ENCODE peak calls at places on chromosomes 12 and 14, in nine cellular contexts. W, B, P, Q, K, I, H, L and S are unnamed samples.
A peak's percentile ranks its signal among the peaks of the same experiment; 100 is the strongest.

GRCh38 chr12:105522166-105522825 is 191.8 kb downstream of the C12orf75 start:
- DNase-seq in W (no peak), B (no peak), P (no peak), Q (peak; percentile 31), K (no peak), I (no peak), H (no peak), L (no peak), S (peak; percentile 25)

GRCh38 chr12:9103050-9103854 is 12.5 kb downstream of the A2M start:
- DNase-seq in W (no peak), B (no peak), P (no peak), Q (no peak), K (no peak), I (no peak), H (no peak), L (no peak), S (no peak)

GRCh38 chr12:131013118-131013517 is 59.4 kb downstream of the ADGRD1 start:
- DNase-seq in W (no peak), B (no peak), P (no peak), Q (no peak), K (no peak), I (no peak), H (no peak), L (no peak), S (no peak)

GRCh38 chr14:33617154-33617553 is 333.7 kb downstream of the EGLN3 start:
- DNase-seq in W (no peak), B (no peak), P (no peak), Q (peak; percentile 28), K (no peak), I (no peak), H (no peak), L (no peak), S (no peak)

GRCh38 chr14:100474176-100474575 is 113.0 kb downstream of the BEGAIN start:
- DNase-seq in W (no peak), B (no peak), P (no peak), Q (no peak), K (no peak), I (no peak), H (no peak), L (no peak), S (no peak)

GRCh38 chr12:120321382-120322202 is 6.0 kb downstream of the PLA2G1B start:
- DNase-seq in W (peak; percentile 92), B (no peak), P (no peak), Q (no peak), K (no peak), I (peak; percentile 82), H (no peak), L (peak; percentile 23), S (no peak)

GRCh38 chr12:68270358-68270757 is 17.0 kb upstream of the IL22 start:
- DNase-seq in W (no peak), B (no peak), P (no peak), Q (no peak), K (no peak), I (no peak), H (no peak), L (no peak), S (no peak)

GRCh38 chr14:104441275-104442106 is 138.1 kb upstream of the C14orf180 start:
- DNase-seq in W (no peak), B (peak; percentile 88), P (no peak), Q (no peak), K (peak; percentile 3), I (no peak), H (no peak), L (no peak), S (no peak)

GRCh38 chr12:67710582-67710981 is 62.0 kb downstream of the DYRK2 start:
- DNase-seq in W (peak; percentile 67), B (no peak), P (no peak), Q (peak; percentile 62), K (no peak), I (peak; percentile 66), H (peak; percentile 64), L (peak; percentile 83), S (peak; percentile 59)

GRCh38 chr14:88792572-88793258 is at the start of gene EML5:
- DNase-seq in W (peak; percentile 45), B (no peak), P (peak; percentile 37), Q (peak; percentile 73), K (peak; percentile 51), I (peak; percentile 90), H (no peak), L (peak; percentile 89), S (peak; percentile 68)

GRCh38 chr14:47539065-47539464 is 136.3 kb downstream of the MDGA2 start:
- DNase-seq in W (peak; percentile 10), B (no peak), P (no peak), Q (no peak), K (no peak), I (no peak), H (no peak), L (no peak), S (peak; percentile 31)

GRCh38 chr12:30877110-30877875 is 49.3 kb upstream of the TSPAN11 start:
- DNase-seq in W (no peak), B (peak; percentile 72), P (no peak), Q (no peak), K (no peak), I (no peak), H (no peak), L (no peak), S (no peak)

GRCh38 chr12:117685115-117685926 is 283.5 kb downstream of the KSR2 start:
- DNase-seq in W (peak; percentile 42), B (no peak), P (no peak), Q (no peak), K (peak; percentile 68), I (peak; percentile 64), H (no peak), L (peak; percentile 66), S (peak; percentile 36)

GRCh38 chr14:36424478-36425102 is 95.4 kb downstream of the NKX2-1 start:
- DNase-seq in W (no peak), B (no peak), P (no peak), Q (no peak), K (no peak), I (no peak), H (no peak), L (no peak), S (no peak)

GRCh38 chr14:106210650-106211049 is 684.3 kb downstream of the TMEM121 start:
- DNase-seq in W (no peak), B (peak; percentile 87), P (no peak), Q (no peak), K (no peak), I (no peak), H (no peak), L (no peak), S (peak; percentile 5)
- TF ChIP-seq CTCF in W (peak; percentile 28), B (no peak), P (no peak), Q (no peak), K (no peak), I (no peak), H (no peak), L (no peak), S (no peak)

GRCh38 chr14:69358966-69359365 is 39.1 kb downstream of the ERH start:
- DNase-seq in W (no peak), B (no peak), P (no peak), Q (no peak), K (no peak), I (no peak), H (no peak), L (no peak), S (no peak)

GRCh38 chr14:69363055-69363454 is 35.0 kb downstream of the ERH start:
- DNase-seq in W (peak; percentile 6), B (no peak), P (no peak), Q (peak; percentile 33), K (peak; percentile 17), I (no peak), H (no peak), L (no peak), S (no peak)

GRCh38 chr14:69357544-69358200 is 40.4 kb downstream of the ERH start:
- DNase-seq in W (no peak), B (no peak), P (no peak), Q (no peak), K (no peak), I (no peak), H (no peak), L (no peak), S (no peak)

GRCh38 chr14:69358233-69358963 is 39.7 kb downstream of the ERH start:
- DNase-seq in W (no peak), B (no peak), P (no peak), Q (peak; percentile 6), K (no peak), I (no peak), H (no peak), L (no peak), S (no peak)

DNA sequence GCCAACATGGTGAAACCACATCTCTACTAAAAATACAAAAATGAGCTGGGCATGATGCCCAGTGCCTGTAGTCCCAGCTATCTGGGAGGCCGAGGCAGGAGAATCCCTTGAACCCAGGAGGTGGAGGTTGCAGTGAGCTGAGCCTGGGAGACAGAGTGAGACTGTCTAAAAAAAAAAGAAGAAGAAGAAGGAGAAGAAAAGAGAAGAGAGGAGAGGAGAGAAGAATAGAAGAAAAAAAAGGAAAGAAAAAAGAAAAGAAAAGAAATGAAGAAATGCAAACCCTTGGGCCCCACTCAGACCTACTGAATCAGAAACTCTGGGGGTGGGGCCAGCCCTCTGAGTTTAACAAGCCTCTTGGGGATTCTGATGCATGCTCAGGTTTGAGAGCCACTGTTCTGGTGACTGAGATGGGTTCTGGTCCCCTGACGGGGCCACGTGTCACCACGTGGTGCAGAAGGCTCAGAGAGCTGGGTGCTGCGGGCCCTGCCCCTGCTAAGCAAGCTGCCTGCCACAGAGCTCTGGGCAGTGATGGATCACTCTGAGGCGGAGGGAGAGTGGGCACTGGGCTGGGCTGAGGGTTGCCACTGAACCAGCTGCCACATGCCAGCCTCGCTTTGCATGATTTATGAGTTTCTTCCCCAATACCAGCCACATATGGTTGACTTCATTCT is 37.5 kb downstream of the ERH start:
- DNase-seq in W (no peak), B (no peak), P (no peak), Q (no peak), K (no peak), I (no peak), H (no peak), L (no peak), S (peak; percentile 54)
- TF ChIP-seq POLR2A in W (no peak), B (no peak), P (no peak), Q (no peak), K (no peak), I (no peak), H (no peak), L (no peak), S (no peak)

DNA sequence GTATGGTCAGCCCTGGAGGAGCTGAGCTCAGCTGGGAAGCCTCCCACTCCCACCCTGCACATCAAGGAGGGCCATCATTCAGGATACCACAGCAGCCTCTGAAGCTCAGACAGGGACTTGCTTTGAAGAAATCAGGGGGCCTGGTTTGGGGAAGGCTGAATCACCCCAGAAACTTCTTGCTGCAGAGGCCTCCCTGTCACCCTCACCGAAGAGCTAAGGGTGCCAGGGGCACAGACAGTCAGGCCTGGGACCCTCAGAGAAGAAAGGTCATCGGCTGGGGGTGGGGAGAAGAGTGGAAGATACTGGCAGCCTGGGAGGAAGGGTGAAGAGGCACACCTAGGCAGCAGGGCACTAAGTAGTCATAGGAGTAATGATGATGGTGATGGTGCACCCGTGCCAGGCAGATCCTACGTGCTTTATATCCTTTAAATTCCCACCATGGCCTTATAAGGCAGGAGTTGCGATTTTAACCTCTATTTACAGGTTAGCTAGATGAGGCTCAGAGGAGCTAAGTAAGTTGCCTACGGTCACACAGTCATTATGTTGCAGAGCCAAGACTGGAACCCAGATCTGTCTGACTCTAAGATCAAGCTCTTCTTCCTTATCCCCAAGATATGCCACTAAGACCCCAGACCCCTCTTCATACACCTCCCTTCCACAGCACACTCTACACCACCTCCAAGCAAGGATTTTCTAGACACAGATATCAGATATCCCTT is 28.5 kb upstream of the PNMA1 start:
- DNase-seq in W (no peak), B (no peak), P (no peak), Q (no peak), K (no peak), I (no peak), H (no peak), L (no peak), S (no peak)
- H3K4me3 ChIP-seq in W (no peak overlapping the region), B (no peak overlapping the region), P (no peak overlapping the region), Q (no peak overlapping the region), K (no peak overlapping the region), I (no peak overlapping the region), H (peak overlapping the region; percentile 55), L (peak overlapping the region; percentile 32), S (peak overlapping the region; percentile 48)

GRCh38 chr14:43795600-43796228 is 711.4 kb downstream of the FSCB start:
- DNase-seq in W (peak; percentile 50), B (no peak), P (no peak), Q (peak; percentile 0), K (no peak), I (no peak), H (no peak), L (no peak), S (peak; percentile 12)
- TF ChIP-seq CTCF in W (peak; percentile 69), B (peak; percentile 31), P (no peak), Q (peak; percentile 15), K (no peak), I (peak; percentile 57), H (no peak), L (no peak), S (peak; percentile 28)